ENCODE peak calls at places on chromosomes 11 and 22, in five cellular contexts. One of them, this sample, is unnamed.

GRCh38 chr22:46681010-46681409 is 57.0 kb downstream of the CERK start:
- DNase-seq in heart right ventricle: no peak
- DNase-seq in HTR-8/SVneo: peak
- DNase-seq in NCI-H1436: no peak
- DNase-seq in stimulated activated CD4-positive, alpha-beta T cell treated with anti-CD3 and anti-CD28 coated beads, Interleukin-2, amount 100 ng/mL, for 24 hours: no peak
- DNase-seq in this sample: no peak

GRCh38 chr11:94125408-94126120 is 3.1 kb upstream of the PANX1 start:
- DNase-seq in heart right ventricle: no peak
- DNase-seq in NCI-H1436: no peak
- DNase-seq in HTR-8/SVneo: no peak
- DNase-seq in stimulated activated CD4-positive, alpha-beta T cell treated with anti-CD3 and anti-CD28 coated beads, Interleukin-2, amount 100 ng/mL, for 24 hours: no peak
- DNase-seq in this sample: no peak

GRCh38 chr11:120235024-120235628 is 4.8 kb upstream of the POU2F3 start:
- DNase-seq in NCI-H1436: peak
- DNase-seq in HTR-8/SVneo: peak
- DNase-seq in heart right ventricle: peak
- DNase-seq in stimulated activated CD4-positive, alpha-beta T cell treated with anti-CD3 and anti-CD28 coated beads, Interleukin-2, amount 100 ng/mL, for 24 hours: peak
- DNase-seq in this sample: no peak

GRCh38 chr11:69536406-69536805 is 54.9 kb downstream of the LINC01488 start:
- DNase-seq in NCI-H1436: no peak
- DNase-seq in heart right ventricle: no peak
- DNase-seq in stimulated activated CD4-positive, alpha-beta T cell treated with anti-CD3 and anti-CD28 coated beads, Interleukin-2, amount 100 ng/mL, for 24 hours: no peak
- DNase-seq in HTR-8/SVneo: no peak
- DNase-seq in this sample: peak

GRCh38 chr22:44816141-44816540 is 63.8 kb downstream of the ARHGAP8 start:
- DNase-seq in HTR-8/SVneo: no peak
- DNase-seq in heart right ventricle: no peak
- DNase-seq in NCI-H1436: no peak
- DNase-seq in stimulated activated CD4-positive, alpha-beta T cell treated with anti-CD3 and anti-CD28 coated beads, Interleukin-2, amount 100 ng/mL, for 24 hours: no peak
- DNase-seq in this sample: no peak

GRCh38 chr22:32823024-32823730 is 21.7 kb downstream of the TIMP3 start:
- DNase-seq in NCI-H1436: no peak
- DNase-seq in HTR-8/SVneo: no peak
- DNase-seq in heart right ventricle: no peak
- DNase-seq in stimulated activated CD4-positive, alpha-beta T cell treated with anti-CD3 and anti-CD28 coated beads, Interleukin-2, amount 100 ng/mL, for 24 hours: peak
- DNase-seq in this sample: no peak

GRCh38 chr11:65850217-65851082 is 7.5 kb downstream of the CFL1 start:
- DNase-seq in NCI-H1436: no peak
- DNase-seq in heart right ventricle: no peak
- DNase-seq in HTR-8/SVneo: no peak
- DNase-seq in stimulated activated CD4-positive, alpha-beta T cell treated with anti-CD3 and anti-CD28 coated beads, Interleukin-2, amount 100 ng/mL, for 24 hours: no peak
- DNase-seq in this sample: no peak

GRCh38 chr11:117618956-117619355 is 178.1 kb downstream of the DSCAML1 start:
- DNase-seq in HTR-8/SVneo: no peak
- DNase-seq in heart right ventricle: no peak
- DNase-seq in NCI-H1436: no peak
- DNase-seq in stimulated activated CD4-positive, alpha-beta T cell treated with anti-CD3 and anti-CD28 coated beads, Interleukin-2, amount 100 ng/mL, for 24 hours: no peak
- DNase-seq in this sample: no peak

GRCh38 chr11:73956876-73957653 is 6.2 kb downstream of the DNAJB13 start:
- DNase-seq in NCI-H1436: no peak
- DNase-seq in HTR-8/SVneo: no peak
- DNase-seq in heart right ventricle: no peak
- DNase-seq in stimulated activated CD4-positive, alpha-beta T cell treated with anti-CD3 and anti-CD28 coated beads, Interleukin-2, amount 100 ng/mL, for 24 hours: no peak
- DNase-seq in this sample: no peak

GRCh38 chr11:66366844-66367477 is 4.6 kb downstream of the SLC29A2 start:
- DNase-seq in stimulated activated CD4-positive, alpha-beta T cell treated with anti-CD3 and anti-CD28 coated beads, Interleukin-2, amount 100 ng/mL, for 24 hours: no peak
- DNase-seq in heart right ventricle: no peak
- DNase-seq in NCI-H1436: no peak
- DNase-seq in HTR-8/SVneo: no peak
- DNase-seq in this sample: no peak

GRCh38 chr11:76148941-76149613 is 57.2 kb downstream of the WNT11 start:
- DNase-seq in HTR-8/SVneo: no peak
- DNase-seq in stimulated activated CD4-positive, alpha-beta T cell treated with anti-CD3 and anti-CD28 coated beads, Interleukin-2, amount 100 ng/mL, for 24 hours: no peak
- DNase-seq in NCI-H1436: no peak
- DNase-seq in heart right ventricle: peak
- DNase-seq in this sample: no peak

GRCh38 chr22:36808611-36809344 is 8.1 kb downstream of the PVALB start:
- DNase-seq in heart right ventricle: no peak
- DNase-seq in NCI-H1436: no peak
- DNase-seq in stimulated activated CD4-positive, alpha-beta T cell treated with anti-CD3 and anti-CD28 coated beads, Interleukin-2, amount 100 ng/mL, for 24 hours: no peak
- DNase-seq in HTR-8/SVneo: no peak
- DNase-seq in this sample: no peak

GRCh38 chr11:133081730-133082452 is 450.4 kb downstream of the OPCML start:
- DNase-seq in HTR-8/SVneo: no peak
- DNase-seq in NCI-H1436: no peak
- DNase-seq in heart right ventricle: no peak
- DNase-seq in stimulated activated CD4-positive, alpha-beta T cell treated with anti-CD3 and anti-CD28 coated beads, Interleukin-2, amount 100 ng/mL, for 24 hours: no peak
- DNase-seq in this sample: no peak

GRCh38 chr11:18775492-18776292 is 15.9 kb downstream of the PTPN5 start:
- DNase-seq in HTR-8/SVneo: peak
- DNase-seq in stimulated activated CD4-positive, alpha-beta T cell treated with anti-CD3 and anti-CD28 coated beads, Interleukin-2, amount 100 ng/mL, for 24 hours: peak
- DNase-seq in heart right ventricle: peak
- DNase-seq in NCI-H1436: peak
- DNase-seq in this sample: no peak

GRCh38 chr22:50469377-50470305 is 5.2 kb downstream of the SBF1 start:
- DNase-seq in heart right ventricle: no peak
- DNase-seq in HTR-8/SVneo: peak
- DNase-seq in stimulated activated CD4-positive, alpha-beta T cell treated with anti-CD3 and anti-CD28 coated beads, Interleukin-2, amount 100 ng/mL, for 24 hours: peak
- DNase-seq in NCI-H1436: peak
- DNase-seq in this sample: no peak

GRCh38 chr22:28883917-28884753 is 763 bp downstream of the ZNRF3 start:
- DNase-seq in NCI-H1436: no peak
- DNase-seq in HTR-8/SVneo: no peak
- DNase-seq in heart right ventricle: peak
- DNase-seq in stimulated activated CD4-positive, alpha-beta T cell treated with anti-CD3 and anti-CD28 coated beads, Interleukin-2, amount 100 ng/mL, for 24 hours: peak
- DNase-seq in this sample: no peak

GRCh38 chr22:27993201-27993635 is 74.2 kb upstream of the PITPNB start:
- DNase-seq in stimulated activated CD4-positive, alpha-beta T cell treated with anti-CD3 and anti-CD28 coated beads, Interleukin-2, amount 100 ng/mL, for 24 hours: no peak
- DNase-seq in NCI-H1436: no peak
- DNase-seq in HTR-8/SVneo: no peak
- DNase-seq in heart right ventricle: no peak
- DNase-seq in this sample: peak

GRCh38 chr11:57425565-57426438 is 1.1 kb downstream of the SLC43A3 start:
- DNase-seq in NCI-H1436: no peak
- DNase-seq in stimulated activated CD4-positive, alpha-beta T cell treated with anti-CD3 and anti-CD28 coated beads, Interleukin-2, amount 100 ng/mL, for 24 hours: peak
- DNase-seq in heart right ventricle: peak
- DNase-seq in HTR-8/SVneo: no peak
- DNase-seq in this sample: peak

This sample was measured in suprapubic skin.